ENCODE peak calls at places on chromosome 13, in eight cellular contexts. K is body of pancreas, E is vagina, Y is tibial nerve, F is HCT116, X is ovary, W is heart left ventricle, P is uterus. L is an unnamed sample.

GRCh38 chr13:95485045-95485517 is 67.4 kb upstream of the CLDN10 start:
- DNase-seq in K (no peak), E (no peak), Y (no peak), F (no peak), X (no peak), W (no peak), P (no peak), L (no peak)

GRCh38 chr13:79522583-79522982 is 41.6 kb downstream of the NDFIP2 start:
- DNase-seq in K (no peak), E (no peak), Y (no peak), F (no peak), X (no peak), W (no peak), P (no peak), L (peak)

GRCh38 chr13:95644611-95645052 is at the start of gene DZIP1:
- DNase-seq in K (peak), E (no peak), Y (peak), F (no peak), X (peak), W (peak), P (peak), L (peak)

GRCh38 chr13:48377857-48378256 is 35.1 kb downstream of the LPAR6 start:
- DNase-seq in K (no peak), E (no peak), Y (no peak), F (no peak), X (no peak), W (no peak), P (no peak), L (no peak)

GRCh38 chr13:91216928-91217700 is 130.4 kb upstream of the MIR17HG start:
- DNase-seq in K (no peak), E (no peak), Y (no peak), F (no peak), X (no peak), W (no peak), P (no peak), L (no peak)

GRCh38 chr13:59750860-59751259 is 412.9 kb downstream of the DIAPH3 start:
- DNase-seq in K (peak), E (no peak), Y (no peak), F (no peak), X (no peak), W (no peak), P (no peak), L (no peak)

GRCh38 chr13:48009298-48009697 is 8.2 kb upstream of the SUCLA2 start:
- DNase-seq in K (no peak), E (no peak), Y (no peak), F (no peak), X (no peak), W (no peak), P (no peak), L (no peak)

GRCh38 chr13:76889254-76889653 is 3.0 kb upstream of the KCTD12 start:
- DNase-seq in K (no peak), E (no peak), Y (no peak), F (no peak), X (no peak), W (no peak), P (no peak), L (no peak)

GRCh38 chr13:50012396-50013169 is 2.7 kb upstream of the KCNRG start:
- DNase-seq in K (no peak), E (no peak), Y (no peak), F (no peak), X (no peak), W (no peak), P (no peak), L (no peak)

GRCh38 chr13:36438594-36439483 is 6.5 kb downstream of the CCNA1 start:
- DNase-seq in K (no peak), E (no peak), Y (no peak), F (no peak), X (no peak), W (no peak), P (no peak), L (no peak)

GRCh38 chr13:31798189-31798588 is 58.9 kb downstream of the RXFP2 start:
- DNase-seq in K (no peak), E (no peak), Y (no peak), F (no peak), X (no peak), W (no peak), P (no peak), L (no peak)

GRCh38 chr13:89568746-89569145 is 1778.7 kb upstream of the MIR17HG start:
- DNase-seq in K (no peak), E (no peak), Y (no peak), F (no peak), X (no peak), W (no peak), P (no peak), L (no peak)

GRCh38 chr13:110519046-110519445 is 42.5 kb downstream of the RAB20 start:
- DNase-seq in K (no peak), E (no peak), Y (no peak), F (no peak), X (no peak), W (no peak), P (no peak), L (no peak)

GRCh38 chr13:57640582-57640981 is 9.0 kb downstream of the PCDH17 start:
- DNase-seq in K (no peak), E (no peak), Y (no peak), F (no peak), X (no peak), W (no peak), P (no peak), L (no peak)

DNA sequence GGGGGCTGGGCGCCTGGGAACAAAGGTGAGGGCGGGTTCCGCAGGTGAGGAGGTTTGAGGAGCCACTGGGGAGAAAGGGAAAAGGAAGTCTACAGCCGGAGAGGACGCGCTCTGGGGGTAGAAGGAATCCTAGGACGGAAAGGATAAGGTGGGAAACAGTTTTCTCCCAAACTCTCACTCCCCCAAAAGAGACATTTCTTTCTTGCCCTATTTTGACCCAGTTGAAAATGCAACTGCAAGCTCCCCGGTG is 651 bp upstream of the POLR1D start:
- DNase-seq in K (no peak), E (no peak), Y (no peak), F (peak), X (no peak), W (no peak), P (no peak), L (no peak)
- H3K4me3 ChIP-seq in K (peak), E (peak), Y (peak), F (peak), X (peak), W (peak), P (peak), L (peak)

DNA sequence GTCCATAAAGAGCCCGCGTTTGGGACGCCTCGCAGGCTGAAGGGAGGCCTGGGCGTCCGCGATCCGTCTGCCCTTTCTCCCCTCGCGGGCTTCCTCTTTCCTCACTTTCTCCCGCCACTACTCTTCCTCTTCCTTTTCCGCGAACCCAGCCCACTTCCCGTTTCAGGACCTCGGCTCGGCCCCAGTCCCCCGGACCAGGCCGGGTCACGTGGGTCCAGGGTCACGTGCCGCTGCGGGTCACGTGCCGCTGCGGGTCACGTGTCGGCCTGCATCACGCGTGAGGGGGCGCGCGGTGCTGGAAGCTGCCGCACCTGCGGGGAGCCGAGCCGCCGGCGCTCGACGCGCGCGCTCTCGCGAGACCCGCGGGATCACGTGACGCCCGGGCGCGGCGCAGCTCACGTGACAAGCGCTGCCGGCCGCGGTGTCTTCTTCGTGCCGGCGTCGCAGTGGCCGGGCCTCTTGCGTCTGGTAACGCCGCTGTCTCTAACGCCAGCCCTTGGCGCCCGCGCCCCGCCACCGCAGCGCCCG is at the start of gene LAMP1:
- DNase-seq in K (peak), E (peak), Y (peak), F (peak), X (peak), W (peak), P (peak), L (peak)
- TF ChIP-seq POLR2A in K (peak), E (peak), Y (peak), F (no peak), X (peak), W (no peak), P (peak), L (peak)

GRCh38 chr13:40984670-40985366 is 34.3 kb downstream of the ELF1 start:
- DNase-seq in K (no peak), E (no peak), Y (no peak), F (no peak), X (no peak), W (no peak), P (no peak), L (no peak)
- H3K4me3 ChIP-seq in K (no peak), E (peak), Y (peak), F (no peak), X (peak), W (peak), P (no peak), L (peak)

DNA sequence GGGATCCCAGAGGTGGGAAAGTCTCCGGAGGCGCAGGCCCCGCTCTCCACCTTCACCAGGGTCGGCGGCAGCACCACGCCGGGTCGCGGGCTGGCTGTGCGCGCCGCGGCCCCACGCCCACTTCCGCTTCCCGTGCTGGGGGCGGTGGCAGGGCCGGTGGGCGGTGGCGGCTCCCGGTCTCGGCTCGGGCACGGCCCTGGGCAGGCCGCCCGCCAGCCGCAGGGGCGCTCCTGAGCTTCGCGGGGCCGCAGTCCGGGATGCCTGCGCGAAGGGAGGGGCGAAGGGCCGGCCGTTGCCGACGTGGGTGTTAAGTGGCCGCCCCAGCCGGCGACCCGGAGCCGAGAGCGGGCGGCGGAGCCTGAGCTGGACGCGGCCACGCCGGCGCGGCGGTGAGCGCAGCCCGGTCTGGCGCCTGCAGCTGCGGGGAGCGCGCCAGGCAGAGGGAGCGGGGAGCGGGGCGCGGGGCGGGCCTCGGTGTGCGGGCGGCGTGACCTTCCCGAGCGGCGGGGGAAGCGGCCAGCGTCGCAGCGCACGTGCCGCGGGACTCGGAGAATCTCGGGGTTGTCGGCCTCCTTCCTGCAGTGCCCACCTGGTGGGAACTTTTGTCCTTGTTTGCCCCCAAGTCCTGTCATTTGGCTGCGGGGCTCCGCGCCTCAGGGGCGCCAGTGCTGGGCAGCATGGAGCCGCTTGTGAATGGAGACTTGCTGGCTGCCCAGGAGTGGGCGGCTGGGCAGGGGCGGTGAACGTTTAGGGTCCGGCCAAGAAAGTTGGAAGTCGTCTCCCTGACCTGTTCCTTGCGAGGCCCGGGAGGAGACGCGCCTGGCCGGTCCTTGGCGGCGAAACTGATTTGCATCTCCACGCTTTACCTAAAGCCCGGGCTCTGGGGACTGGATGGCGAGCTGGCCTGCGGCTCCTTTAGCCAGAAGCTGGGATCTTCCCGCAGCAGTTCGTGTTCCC is at the start of gene SLC25A15:
- DNase-seq in K (peak), E (no peak), Y (no peak), F (peak), X (peak), W (peak), P (peak), L (peak)
- TF ChIP-seq POLR2A in K (peak), E (no peak), Y (no peak), F (peak), X (no peak), W (no peak), P (peak), L (peak)

DNA sequence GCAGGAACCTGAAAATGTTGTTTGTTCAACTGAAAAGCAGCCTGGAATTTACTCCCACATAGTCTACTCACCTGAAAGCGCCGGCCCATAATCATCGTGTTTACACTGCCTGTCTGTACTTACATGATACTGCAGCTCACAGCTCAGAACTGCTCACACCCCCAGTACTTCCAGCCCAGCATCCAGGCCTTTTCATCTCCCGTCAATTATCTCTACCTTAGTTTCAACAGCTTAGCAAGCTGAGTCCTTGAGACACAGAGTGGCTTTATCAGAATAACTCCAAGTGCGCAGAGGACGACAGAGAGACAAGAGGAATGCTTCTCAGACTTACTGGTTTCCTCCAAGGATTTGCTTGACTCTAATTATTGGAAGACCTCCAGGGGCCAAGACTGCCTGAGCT is 555.9 kb downstream of the EFNB2 start:
- DNase-seq in K (peak), E (no peak), Y (no peak), F (no peak), X (no peak), W (no peak), P (no peak), L (no peak)
- H3K4me3 ChIP-seq in K (no peak), E (no peak), Y (no peak), F (no peak), X (no peak), W (no peak), P (no peak), L (no peak)

GRCh38 chr13:23796546-23796945 is 92.7 kb downstream of the MIPEP start:
- DNase-seq in K (no peak), E (no peak), Y (no peak), F (no peak), X (no peak), W (no peak), P (no peak), L (no peak)

GRCh38 chr13:23794267-23795161 is 94.7 kb downstream of the MIPEP start:
- DNase-seq in K (no peak), E (no peak), Y (no peak), F (no peak), X (no peak), W (no peak), P (no peak), L (no peak)

GRCh38 chr13:23792680-23793079 is 96.5 kb downstream of the MIPEP start:
- DNase-seq in K (no peak), E (no peak), Y (no peak), F (no peak), X (no peak), W (no peak), P (no peak), L (no peak)

GRCh38 chr13:23790591-23791170 is 98.5 kb downstream of the MIPEP start:
- DNase-seq in K (peak), E (no peak), Y (no peak), F (no peak), X (no peak), W (no peak), P (no peak), L (no peak)

DNA sequence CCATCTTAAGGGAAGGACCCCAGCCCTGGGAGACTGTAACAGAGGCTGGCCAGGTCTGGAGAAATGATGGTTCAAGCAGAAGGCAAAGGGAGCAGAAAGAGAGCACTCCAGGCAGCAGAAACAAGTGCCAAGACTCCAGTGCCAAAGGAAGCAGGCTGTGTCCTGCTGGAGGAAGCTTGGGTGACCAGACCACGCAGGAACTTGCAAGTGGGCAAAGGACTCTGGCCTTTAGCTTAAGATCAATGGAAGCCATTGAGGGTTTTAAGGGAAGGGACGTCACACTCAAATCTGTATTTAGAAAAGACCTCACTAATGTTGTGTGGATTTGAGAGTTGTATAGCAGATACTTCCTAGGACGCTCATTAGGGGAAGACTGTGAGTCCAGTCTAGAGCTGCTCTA is 95.5 kb downstream of the MIPEP start:
- DNase-seq in K (no peak), E (no peak), Y (no peak), F (no peak), X (no peak), W (no peak), P (no peak), L (no peak)
- TF ChIP-seq POLR2A in K (no peak), E (no peak), Y (no peak), F (no peak), X (no peak), W (no peak), P (no peak), L (no peak)

GRCh38 chr13:21074601-21075302 is 13.4 kb upstream of the LATS2 start:
- DNase-seq in K (peak), E (no peak), Y (peak), F (no peak), X (peak), W (peak), P (no peak), L (no peak)

GRCh38 chr13:21076265-21076653 is 14.9 kb upstream of the LATS2 start:
- DNase-seq in K (no peak), E (no peak), Y (no peak), F (no peak), X (no peak), W (no peak), P (no peak), L (no peak)

GRCh38 chr13:21078501-21078900 is 17.1 kb upstream of the LATS2 start:
- DNase-seq in K (no peak), E (no peak), Y (no peak), F (no peak), X (no peak), W (no peak), P (no peak), L (no peak)

GRCh38 chr13:21077360-21078353 is 16.3 kb upstream of the LATS2 start:
- DNase-seq in K (no peak), E (no peak), Y (no peak), F (no peak), X (no peak), W (no peak), P (no peak), L (no peak)

GRCh38 chr13:21075303-21076264 is 14.2 kb upstream of the LATS2 start:
- DNase-seq in K (peak), E (no peak), Y (peak), F (no peak), X (peak), W (peak), P (no peak), L (no peak)
- H3K4me3 ChIP-seq in K (no peak), E (peak), Y (peak), F (no peak), X (peak), W (peak), P (peak), L (peak)

GRCh38 chr13:41060723-41061074 is 610 bp upstream of the WBP4 start:
- DNase-seq in K (peak), E (no peak), Y (peak), F (peak), X (peak), W (peak), P (peak), L (peak)

GRCh38 chr13:41059466-41059865 is 1.8 kb upstream of the WBP4 start:
- DNase-seq in K (no peak), E (no peak), Y (no peak), F (no peak), X (no peak), W (no peak), P (no peak), L (no peak)

GRCh38 chr13:41061075-41061913 is at the start of gene WBP4:
- DNase-seq in K (peak), E (no peak), Y (peak), F (peak), X (peak), W (peak), P (peak), L (peak)

GRCh38 chr13:41058229-41059070 is 2.9 kb upstream of the WBP4 start:
- DNase-seq in K (peak), E (no peak), Y (no peak), F (no peak), X (no peak), W (no peak), P (no peak), L (no peak)

DNA sequence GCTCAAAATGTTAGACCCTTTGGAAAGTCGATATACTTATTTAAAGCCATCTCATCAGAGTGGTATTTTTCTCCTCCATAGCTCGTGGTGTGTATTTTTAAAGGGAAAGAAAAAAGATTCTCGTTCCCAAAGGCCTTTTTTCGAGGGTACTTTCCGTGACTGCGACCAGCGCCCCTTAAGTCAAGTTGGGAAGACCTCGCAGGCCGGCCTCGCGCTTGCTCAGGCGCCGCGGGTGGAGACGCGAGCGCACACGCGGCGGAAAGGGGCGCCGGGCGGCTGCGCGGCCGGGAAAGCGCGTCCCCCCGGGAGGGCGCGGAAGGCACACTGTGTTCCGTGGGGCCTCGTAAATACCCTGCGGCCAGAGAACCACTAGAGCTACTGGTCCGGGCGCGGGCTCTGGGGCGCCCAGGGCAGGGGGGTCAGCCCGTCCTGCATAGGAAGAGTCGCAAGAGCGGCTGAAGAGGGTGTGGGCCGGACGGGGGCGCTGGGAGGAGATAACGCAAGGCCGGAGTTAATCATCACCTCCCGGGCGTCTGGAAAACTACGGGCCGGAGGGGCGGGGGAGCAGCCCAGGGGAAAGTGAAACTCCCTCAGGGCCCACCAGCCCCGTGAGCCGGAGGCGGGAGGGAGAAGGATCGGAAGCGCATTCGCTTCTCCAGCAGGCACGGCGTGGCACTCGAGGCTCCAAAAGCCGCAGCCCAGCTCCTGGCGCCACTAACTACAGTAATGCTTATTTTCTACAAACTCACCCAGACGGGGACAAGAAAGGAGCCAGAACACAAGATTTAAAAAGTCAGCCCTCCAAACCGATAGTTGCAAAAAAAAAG is 1.2 kb upstream of the WBP4 start:
- DNase-seq in K (peak), E (no peak), Y (peak), F (peak), X (peak), W (peak), P (peak), L (peak)
- TF ChIP-seq POLR2A in K (peak), E (peak), Y (peak), F (peak), X (peak), W (no peak), P (peak), L (peak)

DNA sequence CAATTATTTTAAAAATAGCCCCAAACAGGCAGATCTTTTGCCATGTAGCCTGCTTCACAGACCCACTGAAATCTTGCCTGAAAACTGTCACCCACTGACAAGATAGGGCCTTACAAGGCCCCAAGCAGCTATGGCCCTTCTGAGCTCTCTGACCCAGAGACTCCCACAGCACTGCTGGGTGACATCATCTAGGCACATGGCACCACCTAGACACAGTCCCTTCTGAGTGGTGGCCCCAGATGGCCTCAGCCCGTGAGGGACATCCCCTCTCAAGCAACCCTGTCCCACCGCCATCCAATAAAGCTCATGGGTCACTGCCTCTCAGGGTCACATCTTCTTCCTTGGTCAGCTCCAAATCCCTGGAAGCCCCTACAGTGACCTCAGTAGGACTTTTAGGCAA is 65.0 kb upstream of the DOCK9 start:
- DNase-seq in K (no peak), E (no peak), Y (no peak), F (no peak), X (no peak), W (no peak), P (no peak), L (no peak)
- H3K4me3 ChIP-seq in K (no peak), E (no peak), Y (no peak), F (no peak), X (no peak), W (no peak), P (no peak), L (no peak)